ENCODE peak calls at places on chromosomes 11 and 22, in eight cellular contexts. R is thoracic aorta, C is testis, S is stomach, U is kidney, B is psoas muscle, Z is pancreas, H is tibial artery. K is an unnamed sample.
A peak's percentile ranks its signal among the peaks of the same experiment; 100 is the strongest.

GRCh38 chr22:35783943-35784614 is 66.4 kb downstream of the APOL5 start:
- DNase-seq in B (no peak), C (no peak), H (no peak), R (no peak), S (no peak), U (no peak), Z (no peak), K (peak; percentile 55)

GRCh38 chr11:73399159-73400090 is 23.2 kb downstream of the RELT start:
- DNase-seq in U (no peak), R (no peak), H (no peak), C (no peak), Z (peak; percentile 29), B (no peak), S (no peak), K (no peak)

GRCh38 chr11:8732748-8733241 is 50.2 kb downstream of the RPL27A start:
- DNase-seq in S (peak; percentile 40), U (peak; percentile 86), R (peak; percentile 82), H (peak; percentile 96), C (peak; percentile 40), Z (peak; percentile 73), B (peak; percentile 89), K (no peak)

GRCh38 chr22:44330188-44330726 is 17.5 kb upstream of the SHISAL1 start:
- DNase-seq in Z (no peak), B (no peak), U (no peak), S (no peak), R (no peak), H (no peak), C (no peak), K (no peak)

GRCh38 chr11:66476841-66477251 is 3.4 kb upstream of the DPP3 start:
- DNase-seq in U (no peak), Z (no peak), C (no peak), R (no peak), S (no peak), H (no peak), B (no peak), K (no peak)

GRCh38 chr22:41092847-41093371 is 517 bp downstream of the EP300 start:
- DNase-seq in R (no peak), C (peak; percentile 44), B (peak; percentile 69), S (peak; percentile 41), H (no peak), Z (peak; percentile 65), U (no peak), K (no peak)

GRCh38 chr11:36288442-36289225 is 590 bp downstream of the COMMD9 start:
- DNase-seq in H (no peak), Z (no peak), U (no peak), B (no peak), S (no peak), C (no peak), R (no peak), K (no peak)

GRCh38 chr22:45218974-45219373 is 21.7 kb downstream of the KIAA0930 start:
- DNase-seq in B (no peak), U (no peak), S (no peak), C (no peak), R (no peak), H (no peak), Z (no peak), K (no peak)

GRCh38 chr22:21044931-21045584 is 688 bp upstream of the LRRC74B start:
- DNase-seq in R (no peak), Z (no peak), U (peak; percentile 69), S (no peak), H (peak; percentile 78), B (peak; percentile 86), C (no peak), K (peak; percentile 31)

GRCh38 chr11:32225491-32226285 is 134.8 kb downstream of the RCN1 start:
- DNase-seq in H (no peak), C (no peak), S (no peak), B (no peak), U (no peak), R (no peak), Z (no peak), K (no peak)

GRCh38 chr22:35681454-35682050 is 33.3 kb downstream of the APOL6 start:
- DNase-seq in H (no peak), C (no peak), R (no peak), S (no peak), U (no peak), B (no peak), Z (no peak), K (no peak)

GRCh38 chr11:2480874-2481220 is 36.0 kb downstream of the KCNQ1 start:
- DNase-seq in S (no peak), H (no peak), B (no peak), Z (no peak), U (no peak), R (no peak), C (no peak), K (no peak)

GRCh38 chr11:118295199-118295598 is 9.3 kb upstream of the CD3E start:
- DNase-seq in C (no peak), H (no peak), U (no peak), S (no peak), R (no peak), Z (no peak), B (no peak), K (no peak)

DNA sequence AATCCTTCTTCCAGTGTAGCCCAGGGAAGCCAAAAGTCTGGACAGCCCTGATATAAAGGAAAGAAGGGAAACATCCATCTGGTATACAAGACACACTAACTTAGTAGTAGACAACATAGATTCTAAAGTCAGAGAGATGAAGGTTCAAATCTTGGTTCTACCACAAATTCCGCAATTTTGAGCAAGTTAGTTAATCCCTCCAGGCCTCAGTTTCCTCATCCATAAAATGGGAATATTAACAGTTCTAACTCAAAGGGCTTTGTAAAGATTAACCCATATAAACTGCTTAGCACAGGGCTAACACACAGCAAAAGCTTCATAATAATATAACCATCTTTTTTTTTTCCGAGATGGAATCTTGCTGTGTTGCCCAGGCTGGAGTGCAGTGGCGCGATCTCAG is 10.7 kb downstream of the LRP4 start:
- DNase-seq in B (no peak), R (no peak), Z (no peak), C (no peak), H (no peak), U (no peak), S (no peak), K (no peak)
- TF ChIP-seq CTCF in B (no peak), R (no peak), Z (no peak), C (no peak), H (no peak), U (no peak), S (no peak), K (no peak)

GRCh38 chr22:29581799-29582198 is 886 bp upstream of the NIPSNAP1 start:
- DNase-seq in B (no peak), Z (no peak), S (peak; percentile 56), R (no peak), H (no peak), C (no peak), U (no peak), K (no peak)

GRCh38 chr22:29574762-29575450 is 6.0 kb downstream of the NIPSNAP1 start:
- DNase-seq in U (no peak), C (no peak), S (no peak), B (no peak), R (no peak), Z (no peak), H (no peak), K (no peak)

GRCh38 chr22:29584975-29585374 is 4.1 kb upstream of the NIPSNAP1 start:
- DNase-seq in U (no peak), C (no peak), B (no peak), R (no peak), Z (no peak), S (no peak), H (no peak), K (no peak)

GRCh38 chr22:29578462-29578861 is 2.5 kb downstream of the NIPSNAP1 start:
- DNase-seq in R (no peak), H (no peak), S (no peak), B (no peak), C (no peak), U (no peak), Z (no peak), K (no peak)

GRCh38 chr22:29580200-29580810 is 608 bp downstream of the NIPSNAP1 start:
- DNase-seq in Z (peak; percentile 61), B (no peak), R (no peak), H (no peak), S (no peak), C (no peak), U (no peak), K (no peak)
- H3K4me3 ChIP-seq in Z (peak overlapping the region; percentile 52), B (peak overlapping the region; percentile 63), R (peak overlapping the region; percentile 90), H (peak overlapping the region; percentile 66), S (peak overlapping the region; percentile 91), C (peak overlapping the region; percentile 68), U (peak overlapping the region; percentile 78), K (peak overlapping the region; percentile 67)

GRCh38 chr11:70779433-70780245 is 381.3 kb downstream of the CTTN start:
- DNase-seq in C (no peak), U (no peak), H (no peak), R (no peak), S (no peak), B (no peak), Z (no peak), K (no peak)
- TF ChIP-seq CTCF in C (no peak), U (no peak), H (no peak), R (no peak), S (no peak), B (no peak), Z (no peak), K (no peak)

GRCh38 chr11:114076974-114077373 is 17.5 kb downstream of the ZBTB16 start:
- DNase-seq in S (no peak), Z (peak; percentile 17), B (no peak), C (no peak), H (no peak), R (no peak), U (no peak), K (no peak)

GRCh38 chr11:114078423-114078822 is 18.9 kb downstream of the ZBTB16 start:
- DNase-seq in C (no peak), S (no peak), U (no peak), B (peak; percentile 23), R (no peak), Z (no peak), H (no peak), K (no peak)

GRCh38 chr11:114075891-114076441 is 16.5 kb downstream of the ZBTB16 start:
- DNase-seq in H (no peak), R (no peak), S (no peak), U (no peak), B (peak; percentile 76), C (no peak), Z (peak; percentile 38), K (no peak)

GRCh38 chr11:114079406-114080072 is 20.0 kb downstream of the ZBTB16 start:
- DNase-seq in C (no peak), S (no peak), Z (peak; percentile 49), U (no peak), B (peak; percentile 46), H (no peak), R (no peak), K (no peak)

DNA sequence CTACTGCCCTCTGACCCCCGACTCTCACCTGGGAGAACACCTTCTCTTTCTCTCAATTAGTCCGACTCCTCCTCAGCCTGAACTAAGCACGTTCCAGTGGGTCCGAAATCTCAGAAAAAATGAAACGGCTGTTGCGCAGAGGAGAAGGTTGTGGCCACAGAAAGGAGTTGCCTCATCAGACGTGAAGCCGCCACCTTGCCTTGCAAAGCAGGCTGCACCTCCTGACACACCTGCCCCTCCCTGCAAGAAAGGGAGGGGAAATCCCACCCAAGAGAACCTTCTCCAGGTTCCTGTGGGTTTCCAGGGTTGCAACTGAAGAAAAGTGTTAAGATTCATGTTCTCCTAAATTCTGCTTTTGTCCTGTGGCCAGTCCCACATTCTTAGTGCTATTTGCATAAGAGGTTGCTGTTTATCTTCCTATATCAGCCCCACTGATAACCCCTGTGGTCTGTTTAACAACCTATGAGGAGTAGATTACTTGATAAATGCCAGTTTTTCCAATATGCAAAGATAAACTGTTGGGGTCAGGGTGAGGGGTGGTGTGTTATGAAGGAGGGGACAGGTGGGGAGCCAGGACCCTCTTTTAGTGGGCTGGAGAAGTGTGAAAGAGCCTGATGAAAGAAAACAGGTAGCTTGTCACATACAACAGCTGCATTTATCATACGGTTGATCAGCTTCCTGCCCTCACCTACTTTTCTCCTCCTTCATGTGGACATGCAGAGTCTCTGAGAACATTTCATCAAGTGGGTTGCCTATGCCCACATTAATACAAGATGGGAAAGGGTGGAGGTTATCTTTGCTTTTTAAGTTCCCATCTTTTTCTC is 18.2 kb downstream of the ZBTB16 start:
- DNase-seq in C (no peak), R (no peak), S (no peak), H (no peak), B (peak; percentile 48), Z (peak; percentile 24), U (no peak), K (no peak)
- H3K4me3 ChIP-seq in C (no peak overlapping the region), R (peak overlapping the region; percentile 62), S (peak overlapping the region; percentile 39), H (no peak overlapping the region), B (peak overlapping the region; percentile 17), Z (no peak overlapping the region), U (no peak overlapping the region), K (no peak overlapping the region)